ENCODE peak calls at places on chromosomes 7 and 10, in ten cellular contexts. X is IMR-90, G is sigmoid colon, D is HCT116, O is A549, Z is endothelial cell of umbilical vein, M is prostate gland, R is esophagus squamous epithelium, C is heart left ventricle, S is testis. V is an unnamed sample.

GRCh38 chr10:125057158-125058001 is 103.0 kb downstream of the CTBP2 start:
- DNase-seq in X (peak), G (peak), D (no peak), O (no peak), Z (peak), M (peak), R (no peak), C (peak), S (peak), V (no peak)

GRCh38 chr10:72638586-72639440 is 12.9 kb upstream of the MICU1 start:
- DNase-seq in X (no peak), G (no peak), D (no peak), O (peak), Z (no peak), M (no peak), R (no peak), C (no peak), S (no peak), V (no peak)

GRCh38 chr7:116327751-116328150 is 117.4 kb downstream of the TES start:
- DNase-seq in X (peak), G (no peak), D (peak), O (peak), Z (peak), M (no peak), R (no peak), C (no peak), S (no peak), V (no peak)

GRCh38 chr10:98163941-98164340 is 29.5 kb downstream of the R3HCC1L start:
- DNase-seq in X (peak), G (no peak), D (no peak), O (no peak), Z (no peak), M (no peak), R (no peak), C (no peak), S (no peak), V (no peak)

GRCh38 chr7:23373151-23374004 is 74.2 kb downstream of the MALSU1 start:
- DNase-seq in X (peak), G (no peak), D (no peak), O (no peak), Z (peak), M (no peak), R (no peak), C (no peak), S (no peak), V (no peak)

GRCh38 chr10:76984559-76985443 is 652.8 kb downstream of the KCNMA1 start:
- DNase-seq in X (peak), G (peak), D (peak), O (peak), Z (peak), M (peak), R (no peak), C (peak), S (peak), V (peak)

GRCh38 chr10:72800000-72800740 is 93.4 kb upstream of the OIT3 start:
- DNase-seq in X (peak), G (no peak), D (no peak), O (no peak), Z (peak), M (no peak), R (no peak), C (no peak), S (no peak), V (no peak)

GRCh38 chr10:76071638-76072317 is 640.4 kb downstream of the LRMDA start:
- DNase-seq in X (no peak), G (no peak), D (no peak), O (no peak), Z (no peak), M (no peak), R (no peak), C (no peak), S (no peak), V (no peak)

GRCh38 chr7:117158941-117159705 is 163.7 kb downstream of the WNT2 start:
- DNase-seq in X (peak), G (no peak), D (no peak), O (no peak), Z (no peak), M (no peak), R (no peak), C (no peak), S (no peak), V (no peak)

GRCh38 chr7:153193144-153193595 is 433.6 kb downstream of the ACTR3B start:
- DNase-seq in X (no peak), G (peak), D (no peak), O (peak), Z (no peak), M (no peak), R (no peak), C (no peak), S (peak), V (peak)

GRCh38 chr7:137959987-137960386 is 41.9 kb downstream of the CREB3L2 start:
- DNase-seq in X (no peak), G (no peak), D (no peak), O (no peak), Z (no peak), M (no peak), R (no peak), C (no peak), S (no peak), V (no peak)

GRCh38 chr10:56880541-56880940 is 519.5 kb upstream of the ZWINT start:
- DNase-seq in X (no peak), G (no peak), D (no peak), O (no peak), Z (no peak), M (no peak), R (no peak), C (no peak), S (no peak), V (no peak)

GRCh38 chr7:138753611-138754010 is 44.2 kb upstream of the TMEM213 start:
- DNase-seq in X (no peak), G (no peak), D (no peak), O (no peak), Z (no peak), M (no peak), R (no peak), C (no peak), S (no peak), V (no peak)

GRCh38 chr7:158446281-158446680 is 141.3 kb downstream of the PTPRN2 start:
- DNase-seq in X (no peak), G (no peak), D (no peak), O (no peak), Z (no peak), M (no peak), R (no peak), C (no peak), S (no peak), V (no peak)

GRCh38 chr7:8125680-8126444 is 136.1 kb downstream of the ICA1 start:
- DNase-seq in X (no peak), G (no peak), D (no peak), O (no peak), Z (no peak), M (no peak), R (peak), C (no peak), S (no peak), V (peak)

GRCh38 chr7:67875558-67875957 is 878.9 kb downstream of the TYW1 start:
- DNase-seq in X (no peak), G (no peak), D (no peak), O (no peak), Z (no peak), M (no peak), R (no peak), C (no peak), S (no peak), V (no peak)

GRCh38 chr7:158024351-158024715 is 563.3 kb downstream of the PTPRN2 start:
- DNase-seq in X (no peak), G (peak), D (no peak), O (no peak), Z (no peak), M (no peak), R (no peak), C (no peak), S (no peak), V (no peak)

GRCh38 chr10:14185501-14186045 is 145.2 kb downstream of the FRMD4A start:
- DNase-seq in X (peak), G (no peak), D (peak), O (peak), Z (peak), M (no peak), R (no peak), C (no peak), S (peak), V (peak)

GRCh38 chr7:150974468-150975391 is 3.4 kb downstream of the KCNH2 start:
- DNase-seq in X (peak), G (peak), D (peak), O (peak), Z (peak), M (no peak), R (no peak), C (peak), S (peak), V (peak)

GRCh38 chr10:64363687-64364086 is 842.5 kb downstream of the REEP3 start:
- DNase-seq in X (no peak), G (no peak), D (no peak), O (no peak), Z (no peak), M (no peak), R (no peak), C (no peak), S (no peak), V (no peak)

GRCh38 chr7:25028370-25028971 is 48.5 kb upstream of the OSBPL3 start:
- DNase-seq in X (peak), G (no peak), D (no peak), O (peak), Z (peak), M (no peak), R (no peak), C (no peak), S (no peak), V (no peak)

GRCh38 chr10:60524541-60524940 is 134.9 kb upstream of the ANK3 start:
- DNase-seq in X (peak), G (no peak), D (no peak), O (no peak), Z (no peak), M (no peak), R (no peak), C (no peak), S (no peak), V (no peak)

GRCh38 chr7:28981282-28981555 is 23.1 kb upstream of the TRIL start:
- DNase-seq in X (no peak), G (no peak), D (no peak), O (no peak), Z (no peak), M (no peak), R (no peak), C (no peak), S (no peak), V (no peak)

GRCh38 chr7:102454423-102454822 is 10.2 kb downstream of the ALKBH4 start:
- DNase-seq in X (no peak), G (no peak), D (no peak), O (no peak), Z (no peak), M (no peak), R (no peak), C (no peak), S (no peak), V (no peak)

GRCh38 chr10:70576803-70577517 is 25.6 kb downstream of the PRF1 start:
- DNase-seq in X (peak), G (no peak), D (no peak), O (peak), Z (no peak), M (no peak), R (no peak), C (no peak), S (no peak), V (no peak)

GRCh38 chr10:100509241-100509640 is 10.4 kb downstream of the SEC31B start:
- DNase-seq in X (no peak), G (no peak), D (no peak), O (no peak), Z (no peak), M (no peak), R (no peak), C (no peak), S (no peak), V (no peak)

GRCh38 chr7:155997431-155998327 is 185.4 kb upstream of the SHH start:
- DNase-seq in X (no peak), G (no peak), D (no peak), O (no peak), Z (no peak), M (no peak), R (no peak), C (no peak), S (no peak), V (no peak)

DNA sequence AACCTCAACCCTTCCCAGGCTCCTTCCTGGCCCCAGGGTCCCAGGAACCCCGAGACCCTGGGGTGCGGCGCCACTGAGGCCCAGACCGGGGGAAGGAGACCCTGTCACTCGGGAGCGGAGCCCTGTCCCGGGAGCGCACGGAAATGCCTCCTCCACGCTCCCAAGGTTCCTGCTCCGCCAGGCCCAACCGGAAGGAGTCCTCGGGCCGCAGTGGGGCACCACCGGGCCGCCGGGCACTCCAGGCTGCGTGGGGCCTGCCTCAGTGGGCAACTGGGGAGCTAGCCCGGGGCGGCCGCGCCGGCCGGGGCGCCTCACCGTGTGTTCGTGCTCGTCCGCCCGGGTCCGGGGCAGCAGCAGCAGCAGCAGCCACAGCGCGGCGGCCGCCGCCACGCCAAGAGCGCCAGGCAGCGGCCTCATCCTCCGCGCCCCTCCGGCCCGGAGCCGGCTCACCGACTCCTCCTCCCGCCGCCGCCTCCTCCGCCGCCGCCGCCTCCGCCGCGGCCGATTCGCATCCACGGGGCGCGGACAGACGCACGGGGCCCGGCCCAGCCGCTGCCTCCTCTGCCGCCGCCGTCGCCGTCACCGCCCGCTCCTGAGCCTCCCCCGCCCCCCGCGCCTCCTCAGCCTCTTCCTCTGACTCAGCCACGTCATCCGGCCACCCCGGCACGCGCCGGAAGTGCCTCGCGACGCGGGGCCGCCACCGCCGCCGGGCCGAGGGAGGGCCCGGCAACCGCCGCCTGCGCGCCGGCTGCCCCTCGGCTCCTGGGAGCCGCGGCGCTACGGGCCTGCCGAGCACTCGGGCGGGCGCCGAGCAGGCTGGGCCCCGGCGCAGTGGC is at the start of gene TM9SF3:
- DNase-seq in X (peak), G (peak), D (peak), O (peak), Z (peak), M (peak), R (peak), C (peak), S (peak), V (peak)
- TF ChIP-seq POLR2A in X (peak), G (peak), D (peak), O (peak), Z (peak), M (peak), R (peak), C (peak), S (peak), V (peak)

GRCh38 chr7:139777948-139778841 is at the start of gene HIPK2:
- DNase-seq in X (peak), G (peak), D (no peak), O (peak), Z (peak), M (peak), R (peak), C (peak), S (peak), V (peak)
- TF ChIP-seq POLR2A in X (no peak), G (no peak), D (no peak), O (peak), Z (no peak), M (peak), R (no peak), C (no peak), S (no peak), V (no peak)

GRCh38 chr7:44431091-44431608 is 59.3 kb downstream of the NUDCD3 start:
- DNase-seq in X (peak), G (no peak), D (no peak), O (peak), Z (peak), M (no peak), R (no peak), C (no peak), S (no peak), V (peak)
- TF ChIP-seq POLR2A in X (no peak), G (no peak), D (no peak), O (no peak), Z (no peak), M (no peak), R (no peak), C (no peak), S (no peak), V (no peak)

GRCh38 chr7:77415822-77416620 is at the start of gene GSAP:
- DNase-seq in X (no peak), G (peak), D (no peak), O (peak), Z (peak), M (peak), R (no peak), C (peak), S (peak), V (peak)
- TF ChIP-seq POLR2A in X (no peak), G (no peak), D (no peak), O (peak), Z (no peak), M (no peak), R (no peak), C (no peak), S (no peak), V (peak)

GRCh38 chr7:143901710-143902587 is at the start of gene TCAF1:
- DNase-seq in X (peak), G (peak), D (peak), O (peak), Z (peak), M (peak), R (peak), C (peak), S (peak), V (peak)
- TF ChIP-seq POLR2A in X (peak), G (peak), D (peak), O (peak), Z (peak), M (peak), R (no peak), C (peak), S (no peak), V (no peak)

GRCh38 chr7:5423272-5423843 is at the start of gene TNRC18:
- DNase-seq in X (no peak), G (peak), D (no peak), O (no peak), Z (no peak), M (peak), R (no peak), C (no peak), S (peak), V (no peak)
- TF ChIP-seq POLR2A in X (no peak), G (peak), D (no peak), O (no peak), Z (no peak), M (peak), R (no peak), C (peak), S (no peak), V (no peak)

V was measured in GM12891.